ENCODE peak calls at places on chromosomes 2 and 18, in six cellular contexts. D is IMR-90, H is heart left ventricle, Q is spleen, I is upper lobe of left lung, J is sigmoid colon. M is an unnamed sample.

GRCh38 chr2:232229296-232229916 is 149.1 kb upstream of the ALPP start:
- DNase-seq in D (peak), H (peak), Q (no peak), I (peak), J (no peak), M (no peak)

GRCh38 chr2:196440413-196440812 is 199.1 kb upstream of the CCDC150 start:
- DNase-seq in D (no peak), H (no peak), Q (no peak), I (no peak), J (no peak), M (no peak)

GRCh38 chr18:44536041-44536440 is 144.6 kb upstream of the SETBP1 start:
- DNase-seq in D (peak), H (no peak), Q (no peak), I (no peak), J (no peak), M (no peak)

GRCh38 chr2:43605079-43605655 is 9.3 kb upstream of the THADA start:
- DNase-seq in D (peak), H (no peak), Q (no peak), I (no peak), J (no peak), M (peak)

GRCh38 chr2:57371186-57371585 is 675.4 kb upstream of the VRK2 start:
- DNase-seq in D (no peak), H (no peak), Q (no peak), I (no peak), J (no peak), M (peak)

GRCh38 chr2:154670083-154670482 is 28.4 kb upstream of the KCNJ3 start:
- DNase-seq in D (no peak), H (no peak), Q (no peak), I (no peak), J (no peak), M (no peak)

GRCh38 chr2:208069186-208069585 is 43.9 kb upstream of the PLEKHM3 start:
- DNase-seq in D (peak), H (no peak), Q (no peak), I (no peak), J (no peak), M (no peak)

GRCh38 chr2:20221169-20221938 is 3.6 kb downstream of the SDC1 start:
- DNase-seq in D (peak), H (no peak), Q (no peak), I (no peak), J (no peak), M (no peak)

GRCh38 chr2:109448946-109449788 is 164.6 kb downstream of the SEPTIN10 start:
- DNase-seq in D (no peak), H (peak), Q (peak), I (peak), J (peak), M (no peak)

GRCh38 chr2:27071990-27072830 is 756 bp upstream of the OST4 start:
- DNase-seq in D (peak), H (peak), Q (peak), I (no peak), J (peak), M (peak)

GRCh38 chr2:241011751-241012510 is 13.5 kb downstream of the SNED1 start:
- DNase-seq in D (no peak), H (no peak), Q (peak), I (peak), J (peak), M (no peak)

GRCh38 chr18:33304277-33304676 is 136.2 kb downstream of the CCDC178 start:
- DNase-seq in D (no peak), H (no peak), Q (no peak), I (no peak), J (no peak), M (no peak)

GRCh38 chr18:68275616-68276015 is 439.3 kb downstream of the TMX3 start:
- DNase-seq in D (peak), H (no peak), Q (no peak), I (no peak), J (no peak), M (no peak)

GRCh38 chr18:46071894-46072867 is at the start of gene PSTPIP2:
- DNase-seq in D (peak), H (peak), Q (peak), I (peak), J (peak), M (peak)

GRCh38 chr2:232816656-232817055 is 40.3 kb upstream of the KCNJ13 start:
- DNase-seq in D (no peak), H (no peak), Q (no peak), I (peak), J (no peak), M (no peak)

GRCh38 chr2:23940262-23940975 is at the start of gene UBXN2A:
- DNase-seq in D (peak), H (peak), Q (peak), I (peak), J (peak), M (peak)

GRCh38 chr2:236661762-236662110 is 92.1 kb downstream of the ACKR3 start:
- DNase-seq in D (no peak), H (no peak), Q (no peak), I (no peak), J (no peak), M (no peak)

GRCh38 chr18:29083545-29083944 is 906.6 kb upstream of the CDH2 start:
- DNase-seq in D (peak), H (peak), Q (no peak), I (no peak), J (no peak), M (no peak)

GRCh38 chr2:64137996-64138395 is 6.2 kb downstream of the PELI1 start:
- DNase-seq in D (no peak), H (no peak), Q (no peak), I (peak), J (no peak), M (no peak)

GRCh38 chr2:121992700-121993099 is 237.2 kb downstream of the TSN start:
- DNase-seq in D (no peak), H (no peak), Q (no peak), I (no peak), J (no peak), M (no peak)

GRCh38 chr2:135164431-135164830 is 112.3 kb downstream of the RAB3GAP1 start:
- DNase-seq in D (peak), H (no peak), Q (no peak), I (no peak), J (no peak), M (no peak)

GRCh38 chr2:172298009-172298408 is 129.4 kb upstream of the ITGA6 start:
- DNase-seq in D (no peak), H (no peak), Q (no peak), I (no peak), J (no peak), M (no peak)

GRCh38 chr18:525066-525797 is 24.7 kb upstream of the COLEC12 start:
- DNase-seq in D (peak), H (no peak), Q (no peak), I (no peak), J (no peak), M (no peak)

GRCh38 chr18:29164993-29165599 is 988.2 kb upstream of the CDH2 start:
- DNase-seq in D (peak), H (no peak), Q (no peak), I (no peak), J (no peak), M (no peak)

GRCh38 chr2:206435738-206436137 is 7.6 kb upstream of the ADAM23 start:
- DNase-seq in D (no peak), H (no peak), Q (no peak), I (no peak), J (no peak), M (no peak)

GRCh38 chr2:28296243-28296642 is 96.4 kb upstream of the FOSL2 start:
- DNase-seq in D (peak), H (no peak), Q (no peak), I (no peak), J (no peak), M (no peak)

GRCh38 chr2:98875081-98875728 is 60.8 kb downstream of the CRACDL start:
- DNase-seq in D (no peak), H (no peak), Q (no peak), I (no peak), J (no peak), M (no peak)

GRCh38 chr2:230668939-230669303 is 43.7 kb upstream of the CAB39 start:
- DNase-seq in D (no peak), H (no peak), Q (no peak), I (no peak), J (no peak), M (no peak)

GRCh38 chr2:28702415-28702859 is 49.2 kb upstream of the PPP1CB start:
- DNase-seq in D (no peak), H (peak), Q (peak), I (no peak), J (peak), M (peak)

GRCh38 chr2:68939962-68940361 is 12.7 kb downstream of the GKN2 start:
- DNase-seq in D (no peak), H (no peak), Q (no peak), I (no peak), J (no peak), M (no peak)

GRCh38 chr18:55778731-55779460 is 190.9 kb upstream of the TCF4 start:
- DNase-seq in D (no peak), H (no peak), Q (no peak), I (no peak), J (no peak), M (no peak)

GRCh38 chr18:32767400-32767799 is 5.4 kb downstream of the KLHL14 start:
- DNase-seq in D (no peak), H (no peak), Q (no peak), I (no peak), J (no peak), M (no peak)

DNA sequence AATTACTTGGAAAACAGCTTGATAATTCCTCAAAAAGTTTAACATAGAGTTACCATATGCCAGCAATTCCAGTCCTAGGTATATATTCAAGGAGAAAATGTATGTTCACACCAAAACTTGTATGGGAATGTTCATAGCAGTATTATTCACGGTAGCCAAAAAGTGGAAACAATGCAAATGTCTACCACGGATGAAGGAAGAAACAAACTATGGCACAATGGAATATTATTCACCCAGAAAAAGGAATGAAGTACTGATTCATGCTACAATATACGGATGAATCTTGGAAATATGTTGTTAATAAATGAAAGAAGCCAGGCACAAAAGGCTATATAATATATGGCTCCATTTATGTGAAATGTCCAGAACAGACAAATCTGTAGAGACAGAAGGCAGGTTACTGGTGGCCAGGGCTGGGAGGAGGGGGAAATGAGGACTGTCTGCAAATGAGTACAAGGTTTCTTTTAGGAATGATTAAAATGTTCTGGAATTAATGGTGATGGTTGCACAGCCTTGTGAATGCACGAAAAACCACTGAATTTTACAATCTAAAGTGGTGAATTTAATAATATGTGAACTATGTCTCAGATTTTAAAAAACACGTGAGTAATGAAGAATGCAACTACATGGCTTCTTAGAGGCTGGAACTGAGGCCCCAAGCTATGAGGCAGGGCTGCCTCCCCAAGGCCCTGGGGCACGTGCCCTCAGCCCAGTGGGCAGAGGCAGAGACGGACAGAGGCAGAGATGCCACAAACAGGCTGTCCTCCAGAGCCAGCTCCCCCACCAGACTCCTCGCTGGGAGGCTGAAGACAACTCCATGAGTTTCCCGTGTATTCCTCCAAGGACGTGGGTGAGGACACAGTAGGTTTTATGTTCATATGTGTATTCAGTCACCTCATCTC is 5.0 kb downstream of the LIMS2 start:
- DNase-seq in D (no peak), H (no peak), Q (no peak), I (no peak), J (peak), M (no peak)
- H3K27ac ChIP-seq in D (no peak), H (no peak), Q (peak), I (no peak), J (peak), M (no peak)

DNA sequence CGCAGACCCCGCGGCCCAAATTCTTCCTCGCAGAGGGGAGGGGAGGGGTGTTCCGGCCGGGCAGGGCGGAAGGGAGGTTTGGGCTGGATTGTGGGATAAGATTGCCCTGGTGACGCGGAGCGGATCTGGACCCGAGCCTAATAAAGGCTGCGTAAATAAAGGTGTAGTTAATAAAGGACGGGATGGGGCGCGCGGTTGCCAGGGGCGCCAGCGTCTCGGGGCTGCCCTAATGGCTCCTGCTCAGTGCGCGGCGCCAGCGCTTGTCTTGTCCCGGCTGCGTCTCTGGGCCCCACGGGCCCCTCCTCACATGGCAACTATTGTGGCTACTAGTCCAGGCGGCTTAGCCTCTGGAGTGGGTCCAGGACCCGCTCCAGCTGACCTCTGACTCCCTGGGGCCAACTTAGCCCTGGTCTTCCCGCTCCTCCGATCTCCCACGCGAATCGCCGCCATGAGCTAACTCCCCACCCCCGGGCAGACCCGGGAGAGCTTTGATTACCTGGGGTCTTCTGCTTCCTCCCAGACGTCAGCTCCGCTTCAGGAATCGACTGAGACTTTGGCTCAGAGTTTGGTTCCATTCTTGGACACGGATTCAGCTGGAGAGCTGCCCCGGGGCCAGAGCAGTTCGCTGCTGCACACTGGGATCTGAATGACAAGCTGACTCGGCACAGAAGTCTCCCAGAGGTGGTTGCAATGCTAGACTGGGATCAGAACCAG is 36.5 kb downstream of the SLC25A52 start:
- DNase-seq in D (no peak), H (peak), Q (no peak), I (no peak), J (peak), M (peak)
- TF ChIP-seq POLR2A in D (no peak), H (no peak), Q (no peak), I (no peak), J (no peak), M (no peak)

GRCh38 chr2:46332686-46333281 is 35.6 kb downstream of the EPAS1 start:
- DNase-seq in D (peak), H (no peak), Q (no peak), I (no peak), J (no peak), M (peak)

GRCh38 chr2:46334389-46335345 is 37.5 kb downstream of the EPAS1 start:
- DNase-seq in D (peak), H (no peak), Q (no peak), I (no peak), J (no peak), M (no peak)

GRCh38 chr2:46335966-46336436 is 38.8 kb downstream of the EPAS1 start:
- DNase-seq in D (no peak), H (no peak), Q (no peak), I (no peak), J (peak), M (peak)

GRCh38 chr2:46335404-46335965 is 38.3 kb downstream of the EPAS1 start:
- DNase-seq in D (peak), H (peak), Q (no peak), I (peak), J (peak), M (no peak)

DNA sequence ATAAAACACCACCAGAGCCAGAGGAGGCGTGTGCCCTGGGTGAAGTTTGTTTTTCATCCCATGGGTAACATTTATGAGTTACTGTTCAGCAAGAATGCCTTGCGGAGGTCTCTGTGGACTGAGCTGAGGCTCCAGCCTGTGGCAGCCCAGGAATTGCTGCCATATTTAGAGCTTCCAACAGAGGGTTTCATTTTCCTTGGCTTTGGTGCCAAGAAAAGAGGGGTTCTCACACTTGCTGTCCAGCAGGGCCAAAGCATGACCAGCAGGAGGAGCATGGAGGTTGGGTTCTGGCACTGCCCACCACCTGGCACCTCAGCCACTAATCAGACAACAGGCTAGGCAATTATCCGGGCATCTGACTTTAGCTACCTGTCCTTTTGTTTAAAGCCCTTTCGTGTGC is 36.7 kb downstream of the EPAS1 start:
- DNase-seq in D (no peak), H (no peak), Q (no peak), I (no peak), J (no peak), M (no peak)
- H3K4me3 ChIP-seq in D (no peak), H (no peak), Q (no peak), I (peak), J (no peak), M (no peak)

GRCh38 chr2:144409241-144409640 is 110.7 kb downstream of the ZEB2 start:
- DNase-seq in D (no peak), H (no peak), Q (no peak), I (no peak), J (no peak), M (no peak)
- H3K27ac ChIP-seq in D (no peak), H (no peak), Q (peak), I (no peak), J (no peak), M (no peak)

M was measured in body of pancreas.